ENCODE peak calls at places on chromosomes 13 and 19, in nine cellular contexts. T is stimulated activated CD8-positive, alpha-beta memory T cell treated with anti-CD3 and anti-CD28 coated beads, Interleukin-4, amount 100 ng/mL, for 4 hours; R is neural progenitor cell; O is T1000; Y is mucosa of descending colon; M is upper lobe of right lung; C is CD8-positive, alpha-beta T cell; I is trophoblast cell; G is pancreas. L is an unnamed sample.

GRCh38 chr13:93029536-93029935 is 197.1 kb upstream of the GPC6 start:
- DNase-seq in T (no peak), R (no peak), O (no peak), Y (no peak), M (no peak), C (no peak), I (no peak), G (no peak), L (no peak)

GRCh38 chr19:18596752-18597157 is 8.2 kb downstream of the REX1BD start:
- DNase-seq in T (no peak), R (peak), O (no peak), Y (peak), M (peak), C (no peak), I (peak), G (peak), L (peak)

GRCh38 chr19:13623686-13624405 is 117.6 kb upstream of the CACNA1A start:
- DNase-seq in T (no peak), R (no peak), O (no peak), Y (no peak), M (no peak), C (no peak), I (no peak), G (no peak), L (peak)

GRCh38 chr13:29905845-29906244 is 55.4 kb upstream of the UBL3 start:
- DNase-seq in T (no peak), R (no peak), O (no peak), Y (peak), M (no peak), C (no peak), I (peak), G (no peak), L (no peak)

GRCh38 chr13:38348890-38349289 is 761 bp upstream of the UFM1 start:
- DNase-seq in T (peak), R (no peak), O (no peak), Y (no peak), M (no peak), C (no peak), I (peak), G (no peak), L (no peak)

GRCh38 chr13:29937836-29938235 is 87.4 kb upstream of the UBL3 start:
- DNase-seq in T (no peak), R (no peak), O (no peak), Y (no peak), M (no peak), C (peak), I (no peak), G (no peak), L (no peak)

GRCh38 chr19:48798937-48799336 is 11.9 kb downstream of the BCAT2 start:
- DNase-seq in T (no peak), R (peak), O (no peak), Y (no peak), M (no peak), C (no peak), I (no peak), G (no peak), L (no peak)

GRCh38 chr19:19227217-19227616 is 15.5 kb downstream of the NCAN start:
- DNase-seq in T (no peak), R (no peak), O (no peak), Y (no peak), M (no peak), C (no peak), I (no peak), G (no peak), L (no peak)

GRCh38 chr19:45428385-45429231 is 4.9 kb upstream of the ERCC1 start:
- DNase-seq in T (no peak), R (peak), O (no peak), Y (no peak), M (no peak), C (no peak), I (peak), G (peak), L (no peak)

GRCh38 chr19:44905437-44906160 is at the start of gene APOE:
- DNase-seq in T (no peak), R (peak), O (no peak), Y (no peak), M (no peak), C (no peak), I (no peak), G (no peak), L (no peak)

GRCh38 chr19:4373601-4374441 is 26.5 kb downstream of the SH3GL1 start:
- DNase-seq in T (no peak), R (no peak), O (no peak), Y (no peak), M (no peak), C (no peak), I (no peak), G (no peak), L (no peak)

GRCh38 chr19:14248578-14249011 is 42.6 kb upstream of the ADGRL1 start:
- DNase-seq in T (no peak), R (peak), O (no peak), Y (peak), M (no peak), C (peak), I (no peak), G (peak), L (peak)

GRCh38 chr13:93002071-93002470 is 224.5 kb upstream of the GPC6 start:
- DNase-seq in T (no peak), R (no peak), O (no peak), Y (no peak), M (no peak), C (no peak), I (no peak), G (no peak), L (no peak)

GRCh38 chr13:85266331-85266730 is 532.9 kb downstream of the SLITRK6 start:
- DNase-seq in T (no peak), R (no peak), O (no peak), Y (no peak), M (no peak), C (no peak), I (no peak), G (no peak), L (no peak)